ENCODE peak calls at places on chromosome 4, in nine cellular contexts. T, K, N, J, F, G, Z, Y and U are unnamed samples.

GRCh38 chr4:6546681-6547447 is 28.1 kb upstream of the MAN2B2 start:
- DNase-seq in T (peak; percentile 61), K (no peak), N (no peak), J (peak; percentile 83), F (peak; percentile 61), G (peak; percentile 35), Z (peak; percentile 43), Y (peak; percentile 42), U (peak; percentile 70)

GRCh38 chr4:73897380-73898136 is 28.4 kb downstream of the CXCL1 start:
- DNase-seq in T (no peak), K (no peak), N (no peak), J (peak; percentile 98), F (no peak), G (no peak), Z (no peak), Y (no peak), U (no peak)

GRCh38 chr4:13966241-13967195 is 339.0 kb upstream of the BOD1L1 start:
- DNase-seq in T (no peak), K (no peak), N (no peak), J (peak; percentile 85), F (peak; percentile 65), G (no peak), Z (peak; percentile 48), Y (no peak), U (no peak)

GRCh38 chr4:118974758-118975157 is 86.1 kb downstream of the SYNPO2 start:
- DNase-seq in T (no peak), K (no peak), N (no peak), J (peak; percentile 85), F (no peak), G (no peak), Z (no peak), Y (no peak), U (no peak)

GRCh38 chr4:52643846-52644245 is 15.3 kb downstream of the USP46 start:
- DNase-seq in T (no peak), K (no peak), N (no peak), J (peak; percentile 81), F (peak; percentile 62), G (no peak), Z (peak; percentile 82), Y (no peak), U (no peak)

GRCh38 chr4:14445882-14446281 is 556.4 kb upstream of the CPEB2 start:
- DNase-seq in T (no peak), K (no peak), N (no peak), J (peak; percentile 22), F (no peak), G (no peak), Z (no peak), Y (no peak), U (no peak)

GRCh38 chr4:4694296-4694772 is 152.5 kb upstream of the STX18 start:
- DNase-seq in T (peak; percentile 13), K (no peak), N (no peak), J (no peak), F (peak; percentile 6), G (no peak), Z (peak; percentile 87), Y (no peak), U (peak; percentile 19)

GRCh38 chr4:150235795-150236385 is 157.6 kb downstream of the DCLK2 start:
- DNase-seq in T (no peak), K (no peak), N (no peak), J (peak; percentile 42), F (no peak), G (no peak), Z (no peak), Y (no peak), U (no peak)

GRCh38 chr4:16034010-16034829 is 49.6 kb downstream of the PROM1 start:
- DNase-seq in T (no peak), K (no peak), N (no peak), J (peak; percentile 39), F (no peak), G (no peak), Z (no peak), Y (no peak), U (peak; percentile 1)

GRCh38 chr4:48629458-48629857 is 139.4 kb downstream of the ZAR1 start:
- DNase-seq in T (no peak), K (no peak), N (no peak), J (no peak), F (no peak), G (no peak), Z (no peak), Y (no peak), U (no peak)

GRCh38 chr4:164931551-164932324 is 45.7 kb downstream of the TRIM61 start:
- DNase-seq in T (no peak), K (no peak), N (no peak), J (no peak), F (no peak), G (no peak), Z (no peak), Y (no peak), U (no peak)